ENCODE peak calls at places on chromosome 15, in seven cellular contexts. One of them, this sample, is unnamed.

GRCh38 chr15:67068724-67069400 is 3.5 kb downstream of the SMAD3 start:
- DNase-seq in transverse colon: no peak
- DNase-seq in psoas muscle: no peak
- DNase-seq in uterus: no peak
- DNase-seq in tibial nerve: no peak
- DNase-seq in GM12865: peak
- DNase-seq in A673: no peak
- DNase-seq in this sample: no peak

GRCh38 chr15:101808201-101808600 is 3.8 kb upstream of the OR4F15 start:
- DNase-seq in transverse colon: no peak
- DNase-seq in psoas muscle: no peak
- DNase-seq in uterus: no peak
- DNase-seq in tibial nerve: no peak
- DNase-seq in GM12865: no peak
- DNase-seq in A673: no peak
- DNase-seq in this sample: no peak

GRCh38 chr15:41513282-41514227 is at the start of gene LTK:
- DNase-seq in transverse colon: peak
- DNase-seq in psoas muscle: no peak
- DNase-seq in uterus: peak
- DNase-seq in tibial nerve: no peak
- DNase-seq in GM12865: peak
- DNase-seq in A673: peak
- DNase-seq in this sample: no peak

GRCh38 chr15:90343391-90343790 is 8.7 kb upstream of the ZNF774 start:
- DNase-seq in transverse colon: no peak
- DNase-seq in psoas muscle: no peak
- DNase-seq in uterus: no peak
- DNase-seq in tibial nerve: no peak
- DNase-seq in GM12865: no peak
- DNase-seq in A673: no peak
- DNase-seq in this sample: no peak

GRCh38 chr15:36497903-36498302 is 81.5 kb upstream of the CDIN1 start:
- DNase-seq in transverse colon: no peak
- DNase-seq in psoas muscle: no peak
- DNase-seq in uterus: no peak
- DNase-seq in tibial nerve: no peak
- DNase-seq in GM12865: peak
- DNase-seq in A673: no peak
- DNase-seq in this sample: no peak

GRCh38 chr15:67411491-67411890 is 109.4 kb upstream of the C15orf61 start:
- DNase-seq in transverse colon: no peak
- DNase-seq in psoas muscle: no peak
- DNase-seq in uterus: no peak
- DNase-seq in tibial nerve: no peak
- DNase-seq in GM12865: no peak
- DNase-seq in A673: no peak
- DNase-seq in this sample: no peak

GRCh38 chr15:31230630-31231485 is 95.8 kb upstream of the KLF13 start:
- DNase-seq in transverse colon: peak
- DNase-seq in psoas muscle: no peak
- DNase-seq in uterus: no peak
- DNase-seq in tibial nerve: no peak
- DNase-seq in GM12865: peak
- DNase-seq in A673: no peak
- DNase-seq in this sample: no peak

GRCh38 chr15:50440932-50441331 is 16.7 kb downstream of the USP8 start:
- DNase-seq in transverse colon: no peak
- DNase-seq in psoas muscle: no peak
- DNase-seq in uterus: no peak
- DNase-seq in tibial nerve: no peak
- DNase-seq in GM12865: no peak
- DNase-seq in A673: no peak
- DNase-seq in this sample: no peak

GRCh38 chr15:101615986-101616848 is 36.0 kb downstream of the TM2D3 start:
- DNase-seq in transverse colon: peak
- DNase-seq in psoas muscle: peak
- DNase-seq in uterus: peak
- DNase-seq in tibial nerve: peak
- DNase-seq in GM12865: no peak
- DNase-seq in A673: peak
- DNase-seq in this sample: no peak

GRCh38 chr15:92116320-92116719 is 262.8 kb downstream of the SLCO3A1 start:
- DNase-seq in transverse colon: no peak
- DNase-seq in psoas muscle: no peak
- DNase-seq in uterus: no peak
- DNase-seq in tibial nerve: no peak
- DNase-seq in GM12865: no peak
- DNase-seq in A673: no peak
- DNase-seq in this sample: no peak

GRCh38 chr15:69032703-69033373 is 18.3 kb downstream of the NOX5 start:
- DNase-seq in transverse colon: no peak
- DNase-seq in psoas muscle: no peak
- DNase-seq in uterus: no peak
- DNase-seq in tibial nerve: no peak
- DNase-seq in GM12865: no peak
- DNase-seq in A673: no peak
- DNase-seq in this sample: no peak

GRCh38 chr15:49370782-49371181 is 52.3 kb upstream of the FGF7 start:
- DNase-seq in transverse colon: no peak
- DNase-seq in psoas muscle: no peak
- DNase-seq in uterus: no peak
- DNase-seq in tibial nerve: no peak
- DNase-seq in GM12865: peak
- DNase-seq in A673: no peak
- DNase-seq in this sample: no peak

GRCh38 chr15:76973362-76973743 is 21.6 kb upstream of the PSTPIP1 start:
- DNase-seq in transverse colon: no peak
- DNase-seq in psoas muscle: no peak
- DNase-seq in uterus: no peak
- DNase-seq in tibial nerve: no peak
- DNase-seq in GM12865: peak
- DNase-seq in A673: peak
- DNase-seq in this sample: no peak
- TF ChIP-seq CTCF in transverse colon: peak
- TF ChIP-seq CTCF in psoas muscle: peak
- TF ChIP-seq CTCF in uterus: peak
- TF ChIP-seq CTCF in tibial nerve: peak
- TF ChIP-seq CTCF in GM12865: peak
- TF ChIP-seq CTCF in A673: peak
- TF ChIP-seq CTCF in this sample: no peak

GRCh38 chr15:46304320-46304719 is 669.5 kb downstream of the SQOR start:
- DNase-seq in transverse colon: no peak
- DNase-seq in psoas muscle: no peak
- DNase-seq in uterus: no peak
- DNase-seq in tibial nerve: no peak
- DNase-seq in GM12865: no peak
- DNase-seq in A673: peak
- DNase-seq in this sample: no peak
- TF ChIP-seq CTCF in transverse colon: no peak
- TF ChIP-seq CTCF in psoas muscle: no peak
- TF ChIP-seq CTCF in uterus: no peak
- TF ChIP-seq CTCF in tibial nerve: peak
- TF ChIP-seq CTCF in GM12865: peak
- TF ChIP-seq CTCF in A673: peak
- TF ChIP-seq CTCF in this sample: peak

GRCh38 chr15:39706252-39706651 is 76.4 kb downstream of the FSIP1 start:
- DNase-seq in transverse colon: no peak
- DNase-seq in psoas muscle: no peak
- DNase-seq in uterus: no peak
- DNase-seq in tibial nerve: no peak
- DNase-seq in GM12865: no peak
- DNase-seq in A673: no peak
- DNase-seq in this sample: no peak

GRCh38 chr15:39710681-39711080 is 72.0 kb downstream of the FSIP1 start:
- DNase-seq in transverse colon: no peak
- DNase-seq in psoas muscle: no peak
- DNase-seq in uterus: no peak
- DNase-seq in tibial nerve: no peak
- DNase-seq in GM12865: no peak
- DNase-seq in A673: no peak
- DNase-seq in this sample: no peak

GRCh38 chr15:39714251-39714650 is 68.4 kb downstream of the FSIP1 start:
- DNase-seq in transverse colon: no peak
- DNase-seq in psoas muscle: no peak
- DNase-seq in uterus: no peak
- DNase-seq in tibial nerve: no peak
- DNase-seq in GM12865: no peak
- DNase-seq in A673: no peak
- DNase-seq in this sample: no peak

GRCh38 chr15:39713846-39714245 is 68.8 kb downstream of the FSIP1 start:
- DNase-seq in transverse colon: no peak
- DNase-seq in psoas muscle: no peak
- DNase-seq in uterus: no peak
- DNase-seq in tibial nerve: no peak
- DNase-seq in GM12865: no peak
- DNase-seq in A673: no peak
- DNase-seq in this sample: no peak

GRCh38 chr15:39709941-39710340 is 72.7 kb downstream of the FSIP1 start:
- DNase-seq in transverse colon: no peak
- DNase-seq in psoas muscle: no peak
- DNase-seq in uterus: no peak
- DNase-seq in tibial nerve: no peak
- DNase-seq in GM12865: no peak
- DNase-seq in A673: no peak
- DNase-seq in this sample: no peak
- TF ChIP-seq CTCF in transverse colon: no peak
- TF ChIP-seq CTCF in psoas muscle: no peak
- TF ChIP-seq CTCF in uterus: no peak
- TF ChIP-seq CTCF in tibial nerve: no peak
- TF ChIP-seq CTCF in GM12865: no peak
- TF ChIP-seq CTCF in A673: no peak
- TF ChIP-seq CTCF in this sample: no peak

GRCh38 chr15:33623010-33623409 is 312.2 kb downstream of the RYR3 start:
- DNase-seq in transverse colon: no peak
- DNase-seq in psoas muscle: no peak
- DNase-seq in uterus: no peak
- DNase-seq in tibial nerve: no peak
- DNase-seq in GM12865: peak
- DNase-seq in A673: peak
- DNase-seq in this sample: no peak
- TF ChIP-seq CTCF in transverse colon: no peak
- TF ChIP-seq CTCF in psoas muscle: no peak
- TF ChIP-seq CTCF in uterus: no peak
- TF ChIP-seq CTCF in tibial nerve: no peak
- TF ChIP-seq CTCF in GM12865: peak
- TF ChIP-seq CTCF in A673: peak
- TF ChIP-seq CTCF in this sample: no peak

DNA sequence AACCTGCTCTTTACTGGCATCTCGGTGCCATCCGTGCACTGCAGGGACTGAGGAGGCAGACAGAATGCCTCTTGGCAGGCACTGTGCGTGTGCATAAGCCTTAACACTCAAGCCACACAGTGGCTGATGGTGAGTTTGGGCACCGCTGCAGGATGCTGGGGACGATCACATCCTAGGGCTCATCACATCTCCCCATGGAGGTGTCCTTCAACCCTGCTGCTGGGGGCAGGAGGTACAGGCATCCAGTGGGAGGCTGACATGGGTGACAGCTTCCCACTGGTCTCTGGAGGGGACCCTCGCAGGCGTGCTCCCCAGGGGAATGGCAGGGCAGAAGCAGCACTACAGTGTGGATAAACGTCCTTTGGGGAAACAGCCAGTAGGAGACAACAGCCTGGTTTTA is 190.9 kb downstream of the ADAMTS17 start:
- DNase-seq in transverse colon: no peak
- DNase-seq in psoas muscle: no peak
- DNase-seq in uterus: no peak
- DNase-seq in tibial nerve: no peak
- DNase-seq in GM12865: no peak
- DNase-seq in A673: no peak
- DNase-seq in this sample: no peak
- TF ChIP-seq CTCF in transverse colon: no peak
- TF ChIP-seq CTCF in psoas muscle: no peak
- TF ChIP-seq CTCF in uterus: no peak
- TF ChIP-seq CTCF in tibial nerve: no peak
- TF ChIP-seq CTCF in GM12865: no peak
- TF ChIP-seq CTCF in A673: no peak
- TF ChIP-seq CTCF in this sample: no peak

DNA sequence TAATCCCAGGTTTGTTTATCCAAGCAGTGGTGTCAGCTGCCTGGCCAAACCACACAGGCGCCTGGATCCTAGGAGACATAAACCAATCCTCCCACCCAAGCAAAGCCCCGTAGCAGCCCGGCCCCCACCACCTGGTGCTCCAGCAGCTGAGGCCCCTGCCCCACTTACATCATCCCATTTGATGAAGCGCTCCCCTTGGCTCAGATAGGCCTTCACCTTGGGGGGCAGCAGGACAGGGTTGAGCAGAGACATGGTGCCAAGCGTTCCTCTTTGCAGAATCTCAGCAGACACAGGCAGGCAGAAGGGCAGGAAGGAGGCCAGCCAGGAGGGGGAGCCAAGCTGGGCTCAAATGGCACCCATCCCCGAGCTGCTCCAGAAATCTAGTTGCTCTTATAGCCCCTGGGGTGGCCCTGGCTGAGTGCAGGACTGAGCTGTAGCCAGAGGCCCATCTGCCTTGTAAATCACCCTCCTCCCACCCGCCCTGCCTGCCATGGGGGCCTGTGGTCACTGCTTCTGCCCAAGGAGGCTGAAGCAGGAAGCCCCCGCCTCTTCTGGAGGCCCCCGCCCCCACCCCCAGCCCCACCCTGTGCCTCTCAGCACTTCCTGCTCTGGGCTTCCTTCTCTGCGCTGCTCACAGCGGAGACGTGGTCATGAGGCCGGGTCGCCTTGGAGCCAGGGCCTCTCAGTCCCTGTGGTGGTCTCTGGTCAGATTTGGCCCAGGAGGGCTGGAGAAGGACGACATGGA is at the start of gene PLCB2:
- DNase-seq in transverse colon: peak
- DNase-seq in psoas muscle: no peak
- DNase-seq in uterus: no peak
- DNase-seq in tibial nerve: no peak
- DNase-seq in GM12865: peak
- DNase-seq in A673: no peak
- DNase-seq in this sample: no peak
- TF ChIP-seq CTCF in transverse colon: peak
- TF ChIP-seq CTCF in psoas muscle: no peak
- TF ChIP-seq CTCF in uterus: no peak
- TF ChIP-seq CTCF in tibial nerve: peak
- TF ChIP-seq CTCF in GM12865: peak
- TF ChIP-seq CTCF in A673: peak
- TF ChIP-seq CTCF in this sample: no peak

This sample was measured in mesothelial cell of epicardium.